ENCODE peak calls at places on chromosomes 5 and 9, in ten cellular contexts. S, B, U, T, Z, O, K, Q, R and I are unnamed samples.

GRCh38 chr9:93860694-93861658 is 94.2 kb downstream of the BARX1 start:
- DNase-seq in O (no peak), B (no peak), R (no peak), U (no peak), S (no peak), Q (no peak), K (no peak), T (no peak), Z (no peak), I (no peak)

GRCh38 chr5:57211039-57211438 is 37.2 kb downstream of the GPBP1 start:
- DNase-seq in T (no peak), K (no peak), O (no peak), S (no peak), B (no peak), U (no peak), Z (no peak), R (no peak), Q (no peak), I (no peak)

GRCh38 chr5:11815481-11815880 is 88.8 kb downstream of the CTNND2 start:
- DNase-seq in T (no peak), Q (no peak), K (no peak), O (no peak), U (no peak), S (no peak), Z (no peak), R (no peak), B (no peak), I (no peak)

GRCh38 chr5:56616454-56617160 is 198.7 kb upstream of the MAP3K1 start:
- DNase-seq in O (no peak), R (no peak), S (no peak), K (no peak), Q (no peak), Z (no peak), B (no peak), T (no peak), U (no peak), I (no peak)

GRCh38 chr9:89808801-89809200 is 204.0 kb downstream of the GADD45G start:
- DNase-seq in Z (no peak), S (no peak), O (no peak), R (no peak), Q (no peak), K (no peak), T (no peak), B (no peak), U (no peak), I (no peak)

GRCh38 chr5:133341915-133342710 is 270.2 kb downstream of the FSTL4 start:
- DNase-seq in U (no peak), T (no peak), B (peak; percentile 41), O (peak; percentile 37), Q (no peak), R (no peak), Z (no peak), S (no peak), K (no peak), I (no peak)

GRCh38 chr9:123368481-123369153 is 12.6 kb downstream of the CRB2 start:
- DNase-seq in O (no peak), R (no peak), U (no peak), S (no peak), B (no peak), K (no peak), Z (no peak), T (no peak), Q (no peak), I (no peak)

GRCh38 chr5:5436206-5436765 is 13.8 kb downstream of the ICE1 start:
- DNase-seq in K (no peak), Z (no peak), Q (no peak), O (no peak), T (no peak), U (no peak), R (no peak), B (no peak), S (no peak), I (no peak)

GRCh38 chr5:109479260-109479860 is 69.6 kb upstream of the PJA2 start:
- DNase-seq in K (no peak), O (no peak), R (no peak), S (no peak), Q (no peak), T (no peak), Z (no peak), B (peak; percentile 5), U (no peak), I (no peak)

DNA sequence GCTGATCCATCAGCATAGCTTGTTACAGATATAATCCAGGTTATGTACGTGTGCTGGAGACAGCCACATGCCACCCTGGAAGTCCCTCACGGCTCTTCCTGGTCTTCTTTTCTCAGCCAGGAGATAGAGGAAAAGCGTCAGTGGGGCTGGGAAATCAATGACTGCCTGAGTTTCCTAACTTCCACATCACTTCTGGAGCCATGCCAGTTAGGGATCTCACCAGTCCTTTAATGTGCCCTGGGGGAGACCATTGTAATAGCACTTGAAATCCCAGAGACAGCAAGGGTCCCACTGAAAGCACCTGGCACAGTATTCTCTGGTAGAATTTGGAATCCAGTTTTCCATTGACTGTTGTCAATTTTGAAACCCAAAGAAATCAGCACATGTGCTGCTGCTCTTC is 29.2 kb downstream of the ANXA2R start:
- DNase-seq in B (no peak), Q (no peak), T (no peak), U (no peak), R (no peak), Z (no peak), S (no peak), K (no peak), O (no peak), I (no peak)
- TF ChIP-seq CTCF in B (no peak), Q (no peak), T (no peak), U (no peak), R (no peak), Z (peak; percentile 2), S (no peak), K (no peak), O (no peak), I (no peak)

GRCh38 chr5:181061645-181062044 is 21.6 kb downstream of the BTNL9 start:
- DNase-seq in T (no peak), Q (no peak), B (no peak), S (no peak), U (no peak), K (no peak), R (no peak), Z (no peak), O (no peak), I (no peak)
- H3K27me3 ChIP-seq in T (peaks cover 64% of the 10 kb centered on the region), Q (peaks cover 57% of the 10 kb centered on the region), B (peaks cover 99% of the 10 kb centered on the region), S (peaks cover 77% of the 10 kb centered on the region), U (peaks cover 9% of the 10 kb centered on the region), K (peaks cover 30% of the 10 kb centered on the region), R (peaks cover 98% of the 10 kb centered on the region), Z (peaks cover 41% of the 10 kb centered on the region), O (peaks cover 70% of the 10 kb centered on the region), I (peaks cover 32% of the 10 kb centered on the region)

GRCh38 chr5:75668348-75668895 is 48.8 kb downstream of the POC5 start:
- DNase-seq in U (no peak), B (no peak), Q (no peak), T (no peak), K (no peak), S (no peak), R (no peak), O (no peak), Z (no peak), I (no peak)

GRCh38 chr5:75664933-75665332 is 52.3 kb downstream of the POC5 start:
- DNase-seq in Q (no peak), B (peak; percentile 33), K (no peak), O (no peak), T (no peak), S (no peak), R (no peak), Z (no peak), U (no peak), I (no peak)

GRCh38 chr5:75666801-75667200 is 50.4 kb downstream of the POC5 start:
- DNase-seq in B (peak; percentile 32), Q (no peak), O (no peak), S (no peak), Z (no peak), K (no peak), R (no peak), U (no peak), T (no peak), I (no peak)

GRCh38 chr5:75668988-75669760 is 48.1 kb downstream of the POC5 start:
- DNase-seq in U (peak; percentile 26), Z (no peak), R (no peak), B (no peak), T (no peak), O (no peak), Q (no peak), K (peak; percentile 6), S (peak; percentile 61), I (no peak)

GRCh38 chr5:75667586-75667985 is 49.7 kb downstream of the POC5 start:
- DNase-seq in K (no peak), B (no peak), O (no peak), Q (no peak), Z (no peak), S (no peak), U (no peak), T (no peak), R (no peak), I (no peak)
- TF ChIP-seq CTCF in K (no peak), B (peak; percentile 35), O (no peak), Q (no peak), Z (peak; percentile 43), S (no peak), U (no peak), T (no peak), R (no peak), I (no peak)

GRCh38 chr9:106716820-106717219 is 146.1 kb upstream of the ZNF462 start:
- DNase-seq in K (no peak), Q (no peak), B (no peak), O (no peak), U (no peak), T (no peak), Z (no peak), S (no peak), R (no peak), I (no peak)

GRCh38 chr9:106726070-106726815 is 136.7 kb upstream of the ZNF462 start:
- DNase-seq in K (no peak), T (peak; percentile 15), R (no peak), B (no peak), Q (no peak), Z (no peak), U (peak; percentile 10), S (no peak), O (no peak), I (no peak)

GRCh38 chr9:106718996-106719395 is 144.0 kb upstream of the ZNF462 start:
- DNase-seq in K (peak; percentile 50), Q (no peak), S (no peak), B (no peak), U (no peak), T (no peak), R (no peak), O (no peak), Z (no peak), I (peak; percentile 18)

GRCh38 chr9:106717686-106718085 is 145.3 kb upstream of the ZNF462 start:
- DNase-seq in T (no peak), B (no peak), K (peak; percentile 81), Q (no peak), S (peak; percentile 60), U (no peak), R (no peak), O (no peak), Z (no peak), I (peak; percentile 41)

DNA sequence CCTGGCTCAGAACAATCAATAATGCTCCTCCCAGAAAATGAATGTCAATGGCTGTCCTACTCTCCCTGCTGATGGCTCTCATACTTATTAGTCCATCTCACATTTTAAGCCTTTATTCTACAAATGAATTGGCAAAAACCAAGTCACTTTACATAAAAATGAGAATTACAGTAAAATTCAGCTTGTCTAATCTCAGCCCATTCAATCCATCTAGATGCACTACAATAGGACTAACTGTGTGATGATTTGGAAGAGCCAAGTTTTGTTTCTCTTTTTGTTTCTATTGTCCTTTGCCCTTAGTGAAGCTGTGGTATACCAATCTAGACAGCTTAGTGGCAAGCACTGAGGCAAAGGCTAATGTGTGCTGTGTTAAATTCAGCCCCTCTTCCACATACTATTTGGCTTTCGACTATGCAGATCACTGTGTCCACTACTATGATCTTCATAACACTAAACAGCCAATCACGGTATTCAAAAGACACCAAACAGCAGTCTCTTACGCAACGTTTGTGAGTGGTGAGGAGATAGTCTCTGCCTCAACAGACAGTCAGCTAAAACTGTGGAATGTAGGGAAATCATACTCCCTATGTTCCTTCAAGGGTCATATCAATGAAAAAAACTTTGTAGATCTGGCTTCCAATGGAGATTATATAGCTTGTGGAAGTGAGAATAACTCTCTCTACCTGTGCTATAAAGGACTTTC is 140.8 kb upstream of the ZNF462 start:
- DNase-seq in T (no peak), U (no peak), R (no peak), K (no peak), B (no peak), O (no peak), Q (no peak), Z (no peak), S (no peak), I (no peak)
- H3K27me3 ChIP-seq in T (no peaks in the 10 kb centered on the region), U (no peaks in the 10 kb centered on the region), R (no peaks in the 10 kb centered on the region), K (no peaks in the 10 kb centered on the region), B (no peaks in the 10 kb centered on the region), O (no peaks in the 10 kb centered on the region), Q (no peaks in the 10 kb centered on the region), Z (no peaks in the 10 kb centered on the region), S (no peaks in the 10 kb centered on the region), I (no peaks in the 10 kb centered on the region)